ENCODE peak calls at places on chromosomes 13 and 19, in five cellular contexts. A is endodermal cell, S is mucosa of descending colon, J is cardiac fibroblast, M is fibroblast of pulmonary artery. P is an unnamed sample.

GRCh38 chr13:56888455-56888854 is 252.3 kb upstream of the PRR20A start:
- DNase-seq in A (no peak), M (no peak), J (no peak), S (no peak), P (no peak)

GRCh38 chr13:108427355-108427754 is 157.8 kb downstream of the TNFSF13B start:
- DNase-seq in A (no peak), M (no peak), J (no peak), S (no peak), P (peak)

GRCh38 chr13:48233886-48234488 is 981 bp downstream of the ITM2B start:
- DNase-seq in S (no peak), M (peak), A (no peak), J (peak), P (peak)

GRCh38 chr13:114044486-114044885 is 70.6 kb upstream of the C13orf46 start:
- DNase-seq in A (no peak), S (no peak), M (peak), J (peak), P (peak)

GRCh38 chr13:95535243-95535642 is 17.3 kb upstream of the CLDN10 start:
- DNase-seq in S (no peak), M (peak), A (no peak), J (peak), P (peak)

GRCh38 chr13:40401911-40402776 is 264.3 kb downstream of the FOXO1 start:
- DNase-seq in S (peak), M (peak), A (no peak), J (peak), P (peak)

GRCh38 chr13:37797606-37798005 is 72.0 kb downstream of the TRPC4 start:
- DNase-seq in A (no peak), J (no peak), M (peak), S (no peak), P (no peak)

GRCh38 chr13:100517135-100517534 is 71.5 kb downstream of the GGACT start:
- DNase-seq in M (no peak), S (peak), J (no peak), A (peak), P (no peak)

GRCh38 chr13:90032841-90033493 is 1314.5 kb upstream of the MIR17HG start:
- DNase-seq in A (peak), M (no peak), J (no peak), S (peak), P (no peak)

GRCh38 chr13:59103004-59103768 is 1060.5 kb downstream of the DIAPH3 start:
- DNase-seq in A (no peak), J (peak), S (no peak), M (peak), P (peak)

GRCh38 chr19:42479736-42480135 is 37.0 kb upstream of the CXCL17 start:
- DNase-seq in A (peak), J (no peak), M (no peak), S (no peak), P (no peak)

GRCh38 chr19:290539-291521 is at the start of gene PLPP2:
- DNase-seq in J (peak), M (peak), S (peak), A (peak), P (peak)

GRCh38 chr19:47274071-47274890 is at the start of gene INAFM1:
- DNase-seq in A (peak), J (peak), S (peak), M (peak), P (peak)

GRCh38 chr13:66154354-66154753 is 1075.8 kb downstream of the PCDH9 start:
- DNase-seq in S (no peak), J (no peak), A (no peak), M (no peak), P (no peak)

GRCh38 chr13:65378943-65379519 is 1851.1 kb downstream of the PCDH9 start:
- DNase-seq in S (no peak), A (no peak), M (peak), J (peak), P (peak)

GRCh38 chr19:3366761-3367571 is 583 bp downstream of the NFIC start:
- DNase-seq in S (peak), M (no peak), A (peak), J (no peak), P (peak)

GRCh38 chr13:34300559-34300958 is 482.6 kb downstream of the RFC3 start:
- DNase-seq in S (no peak), J (no peak), M (no peak), A (no peak), P (peak)

GRCh38 chr19:37095859-37096258 is 17.6 kb downstream of the ZNF420 start:
- DNase-seq in S (no peak), M (peak), A (no peak), J (no peak), P (no peak)

GRCh38 chr13:110799246-110800236 is 86.0 kb downstream of the ING1 start:
- DNase-seq in A (no peak), M (peak), J (peak), S (no peak), P (peak)

GRCh38 chr13:75421987-75422386 is 60.0 kb downstream of the TBC1D4 start:
- DNase-seq in A (no peak), M (no peak), J (no peak), S (no peak), P (no peak)

GRCh38 chr19:29687244-29687896 is 22.1 kb downstream of the PLEKHF1 start:
- DNase-seq in M (peak), S (no peak), J (peak), A (no peak), P (peak)

GRCh38 chr19:6276447-6276846 is 3.3 kb downstream of the MLLT1 start:
- DNase-seq in A (no peak), M (peak), S (peak), J (peak), P (peak)

GRCh38 chr19:41325640-41325946 is 15.6 kb downstream of the CCDC97 start:
- DNase-seq in S (no peak), M (no peak), A (no peak), J (no peak), P (no peak)

GRCh38 chr19:41323430-41324125 is 13.6 kb downstream of the CCDC97 start:
- DNase-seq in J (peak), A (peak), M (peak), S (peak), P (peak)

GRCh38 chr19:41324231-41324702 is 14.3 kb downstream of the CCDC97 start:
- DNase-seq in M (no peak), S (no peak), A (peak), J (no peak), P (no peak)

GRCh38 chr19:41325947-41326706 is 16.2 kb downstream of the CCDC97 start:
- DNase-seq in M (peak), J (no peak), S (peak), A (peak), P (peak)

GRCh38 chr19:41324921-41325639 is 15.1 kb downstream of the CCDC97 start:
- DNase-seq in S (peak), A (peak), M (peak), J (peak), P (peak)
- H3K4me3 ChIP-seq in S (no peak), A (peak), M (no peak), J (peak), P (no peak)

GRCh38 chr13:49246850-49247721 is 639 bp upstream of the CDADC1 start:
- DNase-seq in M (no peak), A (no peak), S (no peak), J (no peak), P (no peak)

GRCh38 chr13:49253310-49253709 is 5.6 kb downstream of the CDADC1 start:
- DNase-seq in J (no peak), M (no peak), A (no peak), S (no peak), P (no peak)

GRCh38 chr13:49247722-49248432 is at the start of gene CDADC1:
- DNase-seq in J (peak), S (peak), A (peak), M (peak), P (peak)

GRCh38 chr13:49253997-49254396 is 6.3 kb downstream of the CDADC1 start:
- DNase-seq in A (no peak), S (no peak), J (no peak), M (no peak), P (no peak)

DNA sequence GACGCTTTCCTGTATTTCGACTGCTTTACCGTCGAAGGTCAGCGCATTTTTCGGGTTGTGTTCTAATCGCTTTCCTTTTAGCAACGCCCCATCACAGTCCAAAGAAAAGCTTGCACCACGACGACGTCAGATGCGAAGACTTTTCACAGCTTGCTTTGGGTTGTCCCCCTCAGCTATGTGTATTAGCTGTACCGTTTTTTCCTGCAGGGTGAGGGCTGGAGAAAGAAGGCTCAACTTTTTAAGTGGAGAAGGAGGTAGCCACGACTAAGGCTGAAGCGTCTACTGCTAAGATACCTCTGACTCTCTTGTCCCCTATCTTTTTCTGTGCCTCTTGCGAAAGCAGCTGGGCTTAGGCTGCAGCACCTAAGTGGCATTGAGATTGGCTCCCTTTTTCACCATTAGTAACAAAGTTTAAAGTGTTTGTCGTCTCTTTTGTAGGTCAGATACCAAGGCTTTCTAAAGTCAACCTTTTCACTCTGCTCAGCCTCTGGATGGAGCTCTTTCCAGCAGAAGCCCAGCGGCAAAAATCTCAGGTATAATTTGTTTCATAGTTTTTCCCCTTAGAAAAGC is 793 bp downstream of the CDADC1 start:
- DNase-seq in J (peak), S (no peak), M (no peak), A (no peak), P (peak)
- TF ChIP-seq CTCF in J (no peak), S (no peak), M (peak), A (peak), P (peak)

GRCh38 chr13:51034906-51035305 is 76.2 kb downstream of the C13orf42 start:
- DNase-seq in J (no peak), A (peak), M (no peak), S (no peak), P (no peak)
- H3K4me3 ChIP-seq in J (no peak), A (no peak), M (no peak), S (no peak), P (no peak)

GRCh38 chr19:50266896-50267295 is 62.3 kb downstream of the KCNC3 start:
- DNase-seq in J (no peak), S (peak), A (peak), M (no peak), P (no peak)

GRCh38 chr19:50261446-50261970 is 58.1 kb downstream of the MYH14 start:
- DNase-seq in J (no peak), A (no peak), S (no peak), M (no peak), P (no peak)

GRCh38 chr19:50266041-50266440 is 62.6 kb downstream of the MYH14 start:
- DNase-seq in A (no peak), S (no peak), J (no peak), M (no peak), P (no peak)

GRCh38 chr19:50263176-50263575 is 59.8 kb downstream of the MYH14 start:
- DNase-seq in A (no peak), J (no peak), M (no peak), S (no peak), P (no peak)

DNA sequence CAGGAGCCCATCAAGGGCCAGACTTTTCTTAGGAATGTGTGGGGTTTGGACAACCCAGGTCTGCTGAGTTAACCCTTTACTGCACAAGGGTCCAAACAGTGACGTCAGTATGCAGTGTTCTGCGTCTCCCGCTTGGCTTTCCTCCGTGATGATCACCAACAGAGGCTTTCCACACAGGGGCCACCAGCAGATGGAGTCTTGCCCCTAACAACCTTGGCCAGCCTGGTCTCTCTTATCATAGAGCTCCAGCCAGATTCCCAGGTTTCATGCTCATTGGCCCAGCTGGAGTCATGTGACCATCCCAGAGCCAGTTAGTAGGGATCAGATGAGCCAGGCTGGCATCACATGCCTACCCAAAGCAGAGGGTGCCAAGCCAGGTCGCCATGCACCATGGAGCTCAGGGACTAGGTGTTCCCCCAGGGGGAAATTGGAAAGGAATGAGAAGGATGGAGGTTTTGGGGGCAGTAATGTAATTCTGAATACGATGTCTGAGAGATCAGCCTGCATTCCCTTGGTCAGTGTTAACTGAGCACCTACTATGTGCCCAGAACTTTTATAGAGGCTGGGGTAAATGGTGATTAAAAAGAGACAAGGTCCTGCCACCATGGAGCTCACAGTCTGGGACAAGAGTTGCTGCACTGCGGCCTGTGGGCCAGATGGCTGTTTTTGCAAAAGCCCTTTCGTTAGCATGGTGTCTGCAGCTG is 61.2 kb downstream of the MYH14 start:
- DNase-seq in S (no peak), A (peak), M (no peak), J (no peak), P (no peak)
- TF ChIP-seq CTCF in S (no peak), A (peak), M (no peak), J (no peak), P (no peak)

DNA sequence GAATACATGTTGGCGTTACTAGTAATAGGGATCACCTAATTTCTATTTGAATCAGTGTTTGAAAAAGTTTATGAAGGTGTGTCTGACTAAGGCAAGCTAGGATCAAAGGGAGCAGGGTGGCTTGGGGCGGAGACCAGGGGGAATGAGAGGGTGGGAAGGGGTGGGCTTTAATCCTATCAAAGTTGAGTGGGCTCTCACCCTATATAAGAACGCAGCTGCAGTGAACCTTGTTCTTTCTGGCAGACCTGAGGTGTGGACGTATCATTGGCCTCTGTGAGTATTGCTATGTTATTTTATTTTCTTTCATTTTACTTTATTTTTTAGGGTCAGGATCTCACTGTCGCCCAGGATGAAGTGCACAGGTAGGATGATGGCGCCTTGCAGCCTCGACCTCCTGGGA is 37.4 kb downstream of the NLRP12 start:
- DNase-seq in M (no peak), J (no peak), A (no peak), S (no peak), P (no peak)
- H3K4me3 ChIP-seq in M (no peak), J (no peak), A (peak), S (no peak), P (no peak)

GRCh38 chr19:7459773-7460172 is 29.1 kb downstream of the PEX11G start:
- DNase-seq in A (no peak), S (no peak), M (no peak), J (no peak), P (no peak)

GRCh38 chr19:7458675-7459074 is 30.2 kb downstream of the PEX11G start:
- DNase-seq in M (no peak), S (no peak), J (no peak), A (no peak), P (no peak)

GRCh38 chr19:7463575-7463974 is 25.3 kb downstream of the PEX11G start:
- DNase-seq in M (no peak), J (no peak), A (no peak), S (no peak), P (no peak)

GRCh38 chr19:7460562-7460966 is 28.3 kb downstream of the PEX11G start:
- DNase-seq in S (no peak), A (no peak), J (peak), M (peak), P (peak)

GRCh38 chr19:7461841-7462629 is 26.8 kb downstream of the PEX11G start:
- DNase-seq in J (no peak), S (no peak), M (no peak), A (peak), P (no peak)
- TF ChIP-seq CTCF in J (no peak), S (no peak), M (no peak), A (peak), P (no peak)

GRCh38 chr13:27455331-27455855 is 5.0 kb upstream of the MTIF3 start:
- DNase-seq in A (no peak), M (no peak), J (no peak), S (no peak), P (no peak)
- H3K4me3 ChIP-seq in A (no peak), M (peak), J (peak), S (no peak), P (peak)